ENCODE peak calls at places on chromosomes 1 and 21, in six cellular contexts. Q is sigmoid colon; E is epithelial cell of esophagus; K is fibroblast of mammary gland; N is naive thymus-derived CD4-positive, alpha-beta T cell; J is dorsolateral prefrontal cortex. V is an unnamed sample.

GRCh38 chr1:45326627-45327591 is at the start of gene HPDL:
- DNase-seq in Q (peak; percentile 84), E (peak; percentile 39), K (peak; percentile 48), N (peak; percentile 62), J (peak; percentile 71), V (no peak)

GRCh38 chr1:40703316-40703715 is 11.8 kb downstream of the NFYC start:
- DNase-seq in Q (no peak), E (peak; percentile 42), K (peak; percentile 93), N (no peak), J (no peak), V (no peak)

GRCh38 chr21:17554120-17554519 is 41.3 kb downstream of the CXADR start:
- DNase-seq in Q (no peak), E (no peak), K (no peak), N (no peak), J (no peak), V (no peak)

GRCh38 chr1:192878249-192878648 is 69.4 kb downstream of the RGS2 start:
- DNase-seq in Q (peak; percentile 89), E (no peak), K (peak; percentile 62), N (no peak), J (no peak), V (no peak)

GRCh38 chr1:239765163-239765562 is 326.5 kb upstream of the FMN2 start:
- DNase-seq in Q (no peak), E (no peak), K (no peak), N (no peak), J (no peak), V (no peak)

GRCh38 chr1:203268901-203269653 is 36.2 kb upstream of the BTG2 start:
- DNase-seq in Q (no peak), E (peak; percentile 85), K (peak; percentile 75), N (no peak), J (no peak), V (no peak)

GRCh38 chr1:189787201-189787600 is 690.5 kb downstream of the BRINP3 start:
- DNase-seq in Q (no peak), E (peak; percentile 19), K (no peak), N (no peak), J (peak; percentile 38), V (no peak)

GRCh38 chr1:54378157-54378883 is 27.9 kb downstream of the SSBP3 start:
- DNase-seq in Q (no peak), E (no peak), K (no peak), N (no peak), J (no peak), V (no peak)

DNA sequence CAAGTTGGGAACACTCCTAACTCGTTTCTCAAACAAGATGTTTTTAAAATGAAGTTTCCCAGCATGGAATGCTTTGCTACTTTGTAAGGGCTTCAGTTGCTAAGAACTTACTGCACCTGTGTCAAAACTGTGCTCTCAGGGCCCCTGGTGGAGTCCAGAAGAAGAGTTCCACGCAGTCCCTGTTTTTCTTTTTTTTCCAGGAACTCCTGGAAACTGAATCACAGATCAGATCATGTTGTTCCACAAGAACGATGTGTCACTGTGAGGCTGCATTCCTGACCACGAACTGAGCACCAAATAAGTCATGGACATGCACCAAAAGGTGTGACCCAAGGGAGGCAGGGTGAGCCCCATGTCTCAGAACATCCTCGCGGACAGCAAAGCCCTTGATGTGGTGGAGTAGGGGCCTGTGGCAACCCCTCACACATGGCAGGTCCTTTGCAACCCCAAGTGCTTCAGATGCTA is 257.2 kb downstream of the KCNJ6 start:
- DNase-seq in Q (peak; percentile 81), E (peak; percentile 93), K (peak; percentile 86), N (no peak), J (no peak), V (peak; percentile 90)
- H3K4me3 ChIP-seq in Q (no peak overlapping the region), E (no peak overlapping the region), K (no peak overlapping the region), N (no peak overlapping the region), J (no peak overlapping the region), V (no peak overlapping the region)

GRCh38 chr1:12614402-12615165 is 3.4 kb downstream of the DHRS3 start:
- DNase-seq in Q (no peak), E (no peak), K (no peak), N (no peak), J (no peak), V (no peak)
- H3K4me3 ChIP-seq in Q (peak overlapping the region; percentile 85), E (no peak overlapping the region), K (no peak overlapping the region), N (peak overlapping the region; percentile 81), J (no peak overlapping the region), V (peak overlapping the region; percentile 86)

DNA sequence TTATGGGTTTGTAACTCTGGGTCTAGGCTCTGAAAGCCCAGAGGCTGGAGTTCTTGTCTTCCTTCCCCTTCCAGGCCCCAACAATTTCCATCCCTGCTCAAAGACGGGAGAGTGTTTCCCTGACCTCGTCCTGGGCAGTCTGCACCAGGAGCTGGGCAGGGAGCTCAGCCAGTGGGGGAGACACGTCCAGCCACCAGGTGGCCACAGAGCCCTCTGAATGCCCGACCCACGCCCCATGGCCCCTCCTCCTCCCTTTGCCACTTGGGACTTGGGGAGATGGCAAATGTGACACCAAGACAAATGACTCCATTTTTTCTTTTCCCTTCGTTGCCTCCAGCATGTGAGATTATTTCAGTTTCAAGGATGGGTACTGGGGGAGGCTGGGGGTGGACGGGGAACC is 159.9 kb upstream of the AJAP1 start:
- DNase-seq in Q (peak; percentile 30), E (no peak), K (no peak), N (no peak), J (no peak), V (no peak)
- H3K4me3 ChIP-seq in Q (no peak overlapping the region), E (no peak overlapping the region), K (no peak overlapping the region), N (no peak overlapping the region), J (no peak overlapping the region), V (no peak overlapping the region)

GRCh38 chr1:46717654-46718053 is 1.3 kb downstream of the EFCAB14 start:
- DNase-seq in Q (no peak), E (no peak), K (no peak), N (no peak), J (no peak), V (no peak)
- H3K4me3 ChIP-seq in Q (peak overlapping the region; percentile 68), E (peak overlapping the region; percentile 92), K (peak overlapping the region; percentile 71), N (peak overlapping the region; percentile 78), J (peak overlapping the region; percentile 95), V (peak overlapping the region; percentile 94)

GRCh38 chr1:63547621-63548294 is 24.4 kb downstream of the EFCAB7 start:
- DNase-seq in Q (no peak), E (peak; percentile 95), K (peak; percentile 96), N (no peak), J (no peak), V (no peak)
- H3K4me3 ChIP-seq in Q (no peak overlapping the region), E (no peak overlapping the region), K (no peak overlapping the region), N (no peak overlapping the region), J (no peak overlapping the region), V (no peak overlapping the region)

DNA sequence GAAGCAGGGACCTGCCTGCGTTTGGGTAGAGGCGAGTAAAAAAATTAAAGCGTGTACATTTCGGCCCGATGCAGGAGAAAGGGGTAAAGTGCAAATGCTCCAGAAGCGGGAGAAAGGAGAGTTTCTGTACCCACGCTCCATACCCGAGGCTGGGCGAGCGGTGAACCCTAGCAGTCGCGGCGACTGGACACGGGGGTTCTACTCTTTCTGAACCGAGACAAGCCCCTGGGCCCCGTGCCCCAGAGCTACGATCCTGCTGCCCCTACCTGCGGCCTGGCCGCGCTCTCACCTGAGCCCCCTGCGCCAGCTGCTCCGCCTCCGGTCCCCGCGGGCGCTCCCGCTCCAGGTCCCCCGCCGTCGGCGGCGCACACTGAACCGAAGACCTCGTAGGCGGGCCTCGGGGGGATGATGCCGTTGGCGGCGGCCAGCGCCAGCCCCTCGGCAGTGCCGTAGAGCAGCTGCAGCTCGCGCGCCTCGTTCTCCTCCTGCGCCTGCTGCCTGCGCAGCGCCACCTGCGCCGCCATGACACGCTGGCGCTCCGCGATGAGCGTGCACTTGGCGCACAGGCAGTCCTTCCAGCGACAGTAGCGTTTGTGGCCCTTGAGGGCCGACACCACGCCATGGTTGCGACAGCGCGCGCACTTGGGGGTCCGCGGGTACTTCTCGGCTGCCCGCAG is 2.4 kb downstream of the DMRTA2 start:
- DNase-seq in Q (no peak), E (no peak), K (no peak), N (peak; percentile 27), J (no peak), V (no peak)
- H3K4me3 ChIP-seq in Q (no peak overlapping the region), E (no peak overlapping the region), K (no peak overlapping the region), N (no peak overlapping the region), J (no peak overlapping the region), V (no peak overlapping the region)

GRCh38 chr1:1957533-1957961 is 38.5 kb upstream of the TMEM52 start:
- DNase-seq in Q (no peak), E (no peak), K (no peak), N (no peak), J (no peak), V (no peak)
- H3K4me3 ChIP-seq in Q (no peak overlapping the region), E (no peak overlapping the region), K (no peak overlapping the region), N (no peak overlapping the region), J (no peak overlapping the region), V (no peak overlapping the region)

DNA sequence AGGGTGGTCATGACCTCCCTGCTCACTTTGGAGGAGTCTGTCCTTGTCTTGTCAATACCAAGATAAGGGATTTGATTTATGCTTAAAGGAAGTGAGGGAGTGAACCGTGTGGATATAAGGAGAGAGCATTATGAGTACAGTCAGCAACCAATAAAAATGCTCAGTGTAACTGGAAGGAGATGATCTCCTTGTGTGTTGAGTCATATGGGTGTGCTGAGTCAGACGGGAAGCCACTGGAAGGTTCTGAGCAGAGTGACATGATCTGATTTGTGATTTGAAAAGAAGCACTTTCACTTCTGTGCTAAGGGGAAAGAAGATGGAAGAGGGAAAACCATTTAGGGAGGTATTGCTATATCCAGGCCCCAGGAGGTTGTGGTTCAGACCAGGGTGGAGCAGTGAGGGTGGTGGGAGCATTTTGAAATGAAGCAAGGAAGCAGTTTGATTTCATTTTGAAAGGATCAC is 2.5 kb upstream of the BCL10 start:
- DNase-seq in Q (no peak), E (peak; percentile 95), K (peak; percentile 97), N (peak; percentile 45), J (no peak), V (peak; percentile 80)
- H3K4me3 ChIP-seq in Q (no peak overlapping the region), E (no peak overlapping the region), K (peak overlapping the region; percentile 21), N (no peak overlapping the region), J (no peak overlapping the region), V (peak overlapping the region; percentile 39)

DNA sequence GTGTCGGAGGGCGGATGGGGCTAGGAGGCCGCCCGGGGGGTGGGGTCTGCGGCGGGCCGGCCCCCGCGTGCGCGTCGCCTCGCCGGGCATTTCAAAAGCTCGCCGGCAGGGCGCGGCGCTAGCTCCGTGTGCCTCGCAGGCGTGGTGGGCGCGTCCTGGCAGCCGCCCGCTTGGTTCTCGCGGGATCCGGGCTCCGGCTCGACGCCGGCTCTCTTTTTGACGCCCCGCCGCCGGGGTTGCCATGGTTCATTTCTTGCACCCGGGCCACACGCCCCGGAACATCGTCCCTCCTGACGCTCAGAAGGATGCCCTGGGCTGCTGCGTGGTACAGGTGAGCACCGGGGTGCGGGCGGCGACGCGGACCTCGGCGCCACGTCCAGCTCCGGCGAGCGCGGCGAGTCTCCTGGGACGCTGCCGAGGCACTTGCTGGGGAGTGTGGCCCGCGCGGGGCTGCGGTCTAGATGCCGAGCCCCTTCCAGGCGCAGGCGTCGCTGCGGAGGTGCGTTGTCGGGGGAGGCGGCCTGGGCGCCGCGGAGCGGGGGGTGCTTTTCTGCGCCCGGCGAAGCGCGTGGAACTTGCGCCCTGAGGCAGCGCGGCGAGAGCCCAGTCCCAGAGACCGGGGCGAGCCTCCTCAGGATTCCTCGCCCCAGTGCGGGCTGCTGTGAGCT is at the start of gene ZYG11A:
- DNase-seq in Q (no peak), E (peak; percentile 90), K (peak; percentile 54), N (peak; percentile 78), J (no peak), V (no peak)
- H3K4me3 ChIP-seq in Q (peak within 1 kb of the TSS; percentile 34), E (peak within 1 kb of the TSS; percentile 70), K (peak within 1 kb of the TSS; percentile 30), N (peak within 1 kb of the TSS; percentile 23), J (peak within 1 kb of the TSS; percentile 35), V (peak within 1 kb of the TSS; percentile 88)